ENCODE peak calls at places on chromosome 14, in four cellular contexts. S is GM12891, K is SK-N-SH, X is H1. W is an unnamed sample.

GRCh38 chr14:99540196-99541032 is 59.2 kb downstream of the CCNK start:
- DNase-seq in S (no peak), K (peak), X (no peak), W (no peak)

GRCh38 chr14:23539209-23539866 is 12.2 kb downstream of the ZFHX2 start:
- DNase-seq in S (peak), K (peak), X (peak), W (peak)

GRCh38 chr14:28381656-28382055 is 384.9 kb upstream of the FOXG1 start:
- DNase-seq in S (no peak), K (no peak), X (no peak), W (no peak)

GRCh38 chr14:32711103-32711680 is 227.5 kb upstream of the NPAS3 start:
- DNase-seq in S (no peak), K (peak), X (no peak), W (peak)

GRCh38 chr14:71324767-71325272 is 417.6 kb downstream of the PCNX1 start:
- DNase-seq in S (no peak), K (no peak), X (no peak), W (no peak)

GRCh38 chr14:105880616-105881015 is 354.2 kb downstream of the TMEM121 start:
- DNase-seq in S (no peak), K (no peak), X (no peak), W (no peak)

GRCh38 chr14:95183532-95184412 is 26.4 kb upstream of the DICER1 start:
- DNase-seq in S (no peak), K (no peak), X (no peak), W (no peak)

GRCh38 chr14:89444044-89444443 is 27.0 kb upstream of the FOXN3 start:
- DNase-seq in S (no peak), K (no peak), X (no peak), W (no peak)

GRCh38 chr14:22200977-22201605 is 387.9 kb downstream of the DAD1 start:
- DNase-seq in S (no peak), K (no peak), X (no peak), W (peak)

GRCh38 chr14:88933203-88933602 is 108.8 kb downstream of the TTC8 start:
- DNase-seq in S (no peak), K (no peak), X (no peak), W (no peak)

GRCh38 chr14:95701846-95702221 is 12.1 kb downstream of the TCL1A start:
- DNase-seq in S (no peak), K (no peak), X (no peak), W (no peak)

GRCh38 chr14:89013698-89014569 is 189.5 kb downstream of the TTC8 start:
- DNase-seq in S (no peak), K (no peak), X (no peak), W (no peak)

GRCh38 chr14:42806909-42807315 is 1200.2 kb downstream of the LRFN5 start:
- DNase-seq in S (no peak), K (no peak), X (no peak), W (no peak)

GRCh38 chr14:96095581-96096476 is 56.7 kb downstream of the C14orf132 start:
- DNase-seq in S (no peak), K (peak), X (no peak), W (peak)

GRCh38 chr14:57391609-57392195 is 1.3 kb downstream of the NAA30 start:
- DNase-seq in S (no peak), K (peak), X (no peak), W (no peak)

GRCh38 chr14:34700622-34701130 is 13.7 kb downstream of the CFL2 start:
- DNase-seq in S (no peak), K (no peak), X (no peak), W (no peak)

GRCh38 chr14:67372833-67373232 is 12.7 kb downstream of the EIF2S1 start:
- DNase-seq in S (no peak), K (no peak), X (no peak), W (no peak)

GRCh38 chr14:23559010-23559920 is 3.2 kb downstream of the THTPA start:
- DNase-seq in S (no peak), K (peak), X (peak), W (peak)

GRCh38 chr14:32370720-32371119 is 41.6 kb downstream of the AKAP6 start:
- DNase-seq in S (no peak), K (no peak), X (no peak), W (no peak)

GRCh38 chr14:60757617-60758016 is 23.1 kb downstream of the MNAT1 start:
- DNase-seq in S (no peak), K (no peak), X (no peak), W (no peak)

GRCh38 chr14:33634631-33635030 is 316.2 kb downstream of the EGLN3 start:
- DNase-seq in S (no peak), K (no peak), X (no peak), W (no peak)

GRCh38 chr14:104558231-104559042 is 21.1 kb upstream of the C14orf180 start:
- DNase-seq in S (no peak), K (no peak), X (no peak), W (no peak)

GRCh38 chr14:100825691-100826331 is at the start of gene MEG3:
- DNase-seq in S (no peak), K (no peak), X (no peak), W (no peak)

GRCh38 chr14:93706360-93706955 is 81.8 kb downstream of the PRIMA1 start:
- DNase-seq in S (no peak), K (no peak), X (no peak), W (no peak)

GRCh38 chr14:58731465-58732330 is 93.9 kb downstream of the DACT1 start:
- DNase-seq in S (no peak), K (no peak), X (no peak), W (no peak)

GRCh38 chr14:49586673-49587460 is 687 bp upstream of the RPS29 start:
- DNase-seq in S (no peak), K (peak), X (no peak), W (peak)

GRCh38 chr14:71588576-71589215 is 343.5 kb upstream of the RGS6 start:
- DNase-seq in S (no peak), K (no peak), X (no peak), W (no peak)

GRCh38 chr14:88379706-88380343 is 5.6 kb upstream of the SPATA7 start:
- DNase-seq in S (no peak), K (no peak), X (no peak), W (no peak)

GRCh38 chr14:100955201-100955600 is 51.7 kb upstream of the RTL1 start:
- DNase-seq in S (no peak), K (no peak), X (no peak), W (no peak)

GRCh38 chr14:44962573-44963528 is 861 bp downstream of the TOGARAM1 start:
- DNase-seq in S (no peak), K (no peak), X (no peak), W (no peak)

GRCh38 chr14:55107766-55108554 is 21.1 kb upstream of the LGALS3 start:
- DNase-seq in S (peak), K (no peak), X (no peak), W (peak)

GRCh38 chr14:76812093-76812421 is 625 bp downstream of the ANGEL1 start:
- DNase-seq in S (peak), K (no peak), X (no peak), W (no peak)

GRCh38 chr14:53338192-53338591 is 185.1 kb upstream of the DDHD1 start:
- DNase-seq in S (no peak), K (no peak), X (no peak), W (no peak)

GRCh38 chr14:69741055-69741454 is 25.9 kb upstream of the SRSF5 start:
- DNase-seq in S (no peak), K (no peak), X (no peak), W (peak)

GRCh38 chr14:56810850-56811595 is 744 bp upstream of the OTX2 start:
- DNase-seq in S (no peak), K (no peak), X (peak), W (no peak)

GRCh38 chr14:73424453-73424852 is 33.9 kb downstream of the NUMB start:
- DNase-seq in S (no peak), K (no peak), X (no peak), W (no peak)
- TF ChIP-seq TAF1 in S (no peak), K (no peak), X (no peak), W (no peak)

DNA sequence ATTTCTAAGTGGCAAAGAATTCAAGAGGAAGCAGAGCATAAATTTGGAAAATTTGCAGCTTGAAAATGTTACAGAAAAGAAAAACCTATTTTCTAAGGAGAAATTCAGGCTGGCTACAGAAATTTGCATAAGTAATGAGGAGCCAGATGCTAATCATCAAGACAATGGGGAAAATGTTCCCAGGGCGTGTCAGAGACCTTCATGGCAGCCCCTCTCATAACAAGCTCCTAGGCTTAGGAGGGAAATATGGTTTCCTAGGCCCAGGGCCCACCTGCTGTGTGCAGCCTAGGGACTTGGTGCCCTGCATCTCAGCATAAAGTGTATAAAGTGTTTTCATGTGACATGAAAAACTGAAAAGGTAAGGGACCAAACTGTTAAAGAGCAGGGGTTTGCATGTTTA is 1796.3 kb upstream of the FLRT2 start:
- DNase-seq in S (no peak), K (no peak), X (no peak), W (no peak)
- TF ChIP-seq TAF1 in S (no peak), K (no peak), X (no peak), W (no peak)

GRCh38 chr14:36515105-36515593 is 4.9 kb downstream of the NKX2-1 start:
- DNase-seq in S (no peak), K (peak), X (peak), W (no peak)
- TF ChIP-seq TAF1 in S (no peak), K (no peak), X (no peak), W (no peak)

GRCh38 chr14:68662395-68662794 is 130.5 kb downstream of the ZFP36L1 start:
- DNase-seq in S (no peak), K (no peak), X (no peak), W (no peak)

GRCh38 chr14:68660495-68660894 is 132.4 kb downstream of the ZFP36L1 start:
- DNase-seq in S (no peak), K (no peak), X (peak), W (no peak)

GRCh38 chr14:68659021-68659931 is 133.6 kb downstream of the ZFP36L1 start:
- DNase-seq in S (no peak), K (no peak), X (peak), W (no peak)

GRCh38 chr14:68663385-68664076 is 129.3 kb downstream of the ZFP36L1 start:
- DNase-seq in S (peak), K (no peak), X (peak), W (no peak)

DNA sequence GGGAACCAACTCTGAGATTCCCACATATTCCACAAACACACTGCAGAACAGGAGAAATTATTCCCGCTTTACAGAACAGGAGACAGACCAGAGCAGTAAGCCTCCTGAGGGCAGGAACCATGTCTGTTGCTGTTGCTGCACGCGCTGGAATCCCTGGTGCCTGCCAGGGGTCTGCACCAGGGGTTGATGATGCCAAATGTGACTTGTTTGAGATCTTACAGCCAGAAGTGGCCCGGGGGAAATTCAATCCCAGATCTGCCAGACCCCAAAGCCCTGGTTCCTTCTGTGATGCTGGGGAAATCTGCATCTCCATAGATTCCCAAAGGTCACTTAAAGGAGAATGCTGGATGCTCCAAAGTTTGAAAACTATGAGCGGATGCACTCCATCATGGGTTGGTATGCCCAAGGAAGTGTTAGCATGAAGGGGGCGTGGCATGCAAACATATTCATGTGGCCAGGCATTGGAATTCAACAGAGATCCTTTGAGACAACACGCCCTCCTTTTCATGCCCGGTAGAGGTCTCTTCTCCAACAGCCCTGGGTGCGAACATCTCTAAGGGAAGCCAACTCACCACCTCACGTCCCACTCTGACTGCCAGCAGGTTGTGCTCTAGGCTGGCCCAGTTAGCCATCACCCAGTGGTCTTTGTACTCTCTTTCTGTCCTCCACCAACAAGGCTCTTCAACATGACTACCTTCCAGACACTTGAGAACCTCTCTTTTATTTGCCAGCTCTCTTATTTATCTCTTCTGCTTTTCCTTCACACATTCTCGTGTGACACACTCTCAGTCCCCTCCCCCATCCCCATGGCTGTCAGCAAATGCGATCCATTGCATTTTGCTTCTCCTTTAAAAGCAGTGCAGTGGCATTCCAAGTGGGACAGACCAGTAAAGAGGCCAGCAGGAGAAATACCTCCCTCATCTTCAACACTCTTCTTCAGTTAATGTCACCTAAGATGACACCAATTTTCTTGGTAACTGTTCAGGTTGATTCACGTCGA is 131.3 kb downstream of the ZFP36L1 start:
- DNase-seq in S (no peak), K (no peak), X (no peak), W (no peak)
- TF ChIP-seq TAF1 in S (no peak), K (no peak), X (no peak), W (no peak)

GRCh38 chr14:102390486-102390885 is 27.7 kb downstream of the TECPR2 start:
- DNase-seq in S (no peak), K (no peak), X (no peak), W (no peak)
- TF ChIP-seq TAF1 in S (no peak), K (no peak), X (no peak), W (no peak)